ENCODE peak calls at places on chromosomes 16 and 17, in ten cellular contexts. One of them, this sample, is unnamed.

GRCh38 chr17:4735825-4736651 is 3.6 kb upstream of the ZMYND15 start:
- DNase-seq in B cell: no peak
- DNase-seq in NCI-H524: no peak
- DNase-seq in Right ventricle myocardium inferior: no peak
- DNase-seq in mammary epithelial cell: no peak
- DNase-seq in NCI-H1092: no peak
- DNase-seq in stimulated activated CD4-positive, alpha-beta T cell treated with anti-CD3 and anti-CD28 coated beads, Interleukin-2, amount 100 ng/mL, for 4 hours: no peak
- DNase-seq in HuH-7.5: no peak
- DNase-seq in amygdala: no peak
- DNase-seq in HEK293T: no peak
- DNase-seq in this sample: no peak

GRCh38 chr17:77933777-77934398 is 24.6 kb upstream of the TNRC6C start:
- DNase-seq in NCI-H1092: no peak
- DNase-seq in HEK293T: no peak
- DNase-seq in mammary epithelial cell: no peak
- DNase-seq in stimulated activated CD4-positive, alpha-beta T cell treated with anti-CD3 and anti-CD28 coated beads, Interleukin-2, amount 100 ng/mL, for 4 hours: no peak
- DNase-seq in B cell: no peak
- DNase-seq in HuH-7.5: no peak
- DNase-seq in amygdala: no peak
- DNase-seq in NCI-H524: no peak
- DNase-seq in Right ventricle myocardium inferior: no peak
- DNase-seq in this sample: no peak

GRCh38 chr17:44540246-44541084 is 16.8 kb upstream of the FZD2 start:
- DNase-seq in stimulated activated CD4-positive, alpha-beta T cell treated with anti-CD3 and anti-CD28 coated beads, Interleukin-2, amount 100 ng/mL, for 4 hours: no peak
- DNase-seq in B cell: no peak
- DNase-seq in HuH-7.5: no peak
- DNase-seq in Right ventricle myocardium inferior: no peak
- DNase-seq in NCI-H1092: no peak
- DNase-seq in amygdala: no peak
- DNase-seq in NCI-H524: no peak
- DNase-seq in HEK293T: no peak
- DNase-seq in mammary epithelial cell: no peak
- DNase-seq in this sample: no peak

GRCh38 chr17:37752482-37752881 is 7.6 kb upstream of the HNF1B start:
- DNase-seq in NCI-H524: no peak
- DNase-seq in B cell: no peak
- DNase-seq in amygdala: no peak
- DNase-seq in stimulated activated CD4-positive, alpha-beta T cell treated with anti-CD3 and anti-CD28 coated beads, Interleukin-2, amount 100 ng/mL, for 4 hours: no peak
- DNase-seq in HuH-7.5: no peak
- DNase-seq in HEK293T: no peak
- DNase-seq in Right ventricle myocardium inferior: no peak
- DNase-seq in mammary epithelial cell: peak; percentile 69
- DNase-seq in NCI-H1092: no peak
- DNase-seq in this sample: peak; percentile 80

GRCh38 chr17:39608601-39609000 is 881 bp upstream of the NEUROD2 start:
- DNase-seq in B cell: no peak
- DNase-seq in HEK293T: no peak
- DNase-seq in HuH-7.5: no peak
- DNase-seq in amygdala: no peak
- DNase-seq in NCI-H524: peak; percentile 87
- DNase-seq in Right ventricle myocardium inferior: no peak
- DNase-seq in mammary epithelial cell: no peak
- DNase-seq in NCI-H1092: no peak
- DNase-seq in stimulated activated CD4-positive, alpha-beta T cell treated with anti-CD3 and anti-CD28 coated beads, Interleukin-2, amount 100 ng/mL, for 4 hours: no peak
- DNase-seq in this sample: no peak

GRCh38 chr16:21263640-21264211 is 14.4 kb downstream of the CRYM start:
- DNase-seq in B cell: no peak
- DNase-seq in HEK293T: no peak
- DNase-seq in Right ventricle myocardium inferior: no peak
- DNase-seq in NCI-H1092: no peak
- DNase-seq in amygdala: no peak
- DNase-seq in mammary epithelial cell: no peak
- DNase-seq in stimulated activated CD4-positive, alpha-beta T cell treated with anti-CD3 and anti-CD28 coated beads, Interleukin-2, amount 100 ng/mL, for 4 hours: no peak
- DNase-seq in HuH-7.5: no peak
- DNase-seq in NCI-H524: no peak
- DNase-seq in this sample: no peak

GRCh38 chr17:65659512-65659911 is 98.1 kb upstream of the AXIN2 start:
- DNase-seq in Right ventricle myocardium inferior: no peak
- DNase-seq in NCI-H524: no peak
- DNase-seq in HuH-7.5: no peak
- DNase-seq in NCI-H1092: no peak
- DNase-seq in amygdala: no peak
- DNase-seq in mammary epithelial cell: no peak
- DNase-seq in stimulated activated CD4-positive, alpha-beta T cell treated with anti-CD3 and anti-CD28 coated beads, Interleukin-2, amount 100 ng/mL, for 4 hours: no peak
- DNase-seq in HEK293T: no peak
- DNase-seq in B cell: no peak
- DNase-seq in this sample: no peak

GRCh38 chr16:1181715-1182671 is 29.1 kb downstream of the CACNA1H start:
- DNase-seq in HEK293T: no peak
- DNase-seq in NCI-H524: no peak
- DNase-seq in stimulated activated CD4-positive, alpha-beta T cell treated with anti-CD3 and anti-CD28 coated beads, Interleukin-2, amount 100 ng/mL, for 4 hours: no peak
- DNase-seq in HuH-7.5: no peak
- DNase-seq in B cell: no peak
- DNase-seq in mammary epithelial cell: peak; percentile 23
- DNase-seq in NCI-H1092: no peak
- DNase-seq in Right ventricle myocardium inferior: no peak
- DNase-seq in amygdala: no peak
- DNase-seq in this sample: no peak

GRCh38 chr16:15899538-15900100 is 11.2 kb upstream of the CEP20 start:
- DNase-seq in stimulated activated CD4-positive, alpha-beta T cell treated with anti-CD3 and anti-CD28 coated beads, Interleukin-2, amount 100 ng/mL, for 4 hours: no peak
- DNase-seq in Right ventricle myocardium inferior: no peak
- DNase-seq in mammary epithelial cell: peak; percentile 98
- DNase-seq in NCI-H524: no peak
- DNase-seq in amygdala: no peak
- DNase-seq in HuH-7.5: peak; percentile 27
- DNase-seq in NCI-H1092: no peak
- DNase-seq in B cell: no peak
- DNase-seq in HEK293T: no peak
- DNase-seq in this sample: peak; percentile 99

GRCh38 chr16:746637-747036 is 5.8 kb upstream of the CIAO3 start:
- DNase-seq in NCI-H524: no peak
- DNase-seq in B cell: no peak
- DNase-seq in amygdala: no peak
- DNase-seq in HEK293T: no peak
- DNase-seq in stimulated activated CD4-positive, alpha-beta T cell treated with anti-CD3 and anti-CD28 coated beads, Interleukin-2, amount 100 ng/mL, for 4 hours: no peak
- DNase-seq in NCI-H1092: no peak
- DNase-seq in Right ventricle myocardium inferior: peak; percentile 13
- DNase-seq in HuH-7.5: no peak
- DNase-seq in mammary epithelial cell: no peak
- DNase-seq in this sample: no peak

GRCh38 chr16:24580665-24581064 is 41.3 kb downstream of the RBBP6 start:
- DNase-seq in amygdala: peak; percentile 10
- DNase-seq in B cell: no peak
- DNase-seq in stimulated activated CD4-positive, alpha-beta T cell treated with anti-CD3 and anti-CD28 coated beads, Interleukin-2, amount 100 ng/mL, for 4 hours: no peak
- DNase-seq in NCI-H524: no peak
- DNase-seq in HEK293T: no peak
- DNase-seq in Right ventricle myocardium inferior: no peak
- DNase-seq in NCI-H1092: no peak
- DNase-seq in mammary epithelial cell: peak; percentile 6
- DNase-seq in HuH-7.5: no peak
- DNase-seq in this sample: peak; percentile 36

GRCh38 chr17:31433091-31433790 is 41.8 kb downstream of the RAB11FIP4 start:
- DNase-seq in HEK293T: no peak
- DNase-seq in stimulated activated CD4-positive, alpha-beta T cell treated with anti-CD3 and anti-CD28 coated beads, Interleukin-2, amount 100 ng/mL, for 4 hours: no peak
- DNase-seq in amygdala: no peak
- DNase-seq in NCI-H1092: no peak
- DNase-seq in NCI-H524: no peak
- DNase-seq in B cell: no peak
- DNase-seq in Right ventricle myocardium inferior: peak; percentile 51
- DNase-seq in mammary epithelial cell: no peak
- DNase-seq in HuH-7.5: no peak
- DNase-seq in this sample: no peak

GRCh38 chr17:82020874-82021727 is 1.6 kb downstream of the CENPX start:
- DNase-seq in mammary epithelial cell: peak; percentile 55
- DNase-seq in HEK293T: no peak
- DNase-seq in Right ventricle myocardium inferior: no peak
- DNase-seq in amygdala: peak; percentile 7
- DNase-seq in NCI-H1092: peak; percentile 31
- DNase-seq in HuH-7.5: peak; percentile 68
- DNase-seq in NCI-H524: peak; percentile 88
- DNase-seq in B cell: no peak
- DNase-seq in stimulated activated CD4-positive, alpha-beta T cell treated with anti-CD3 and anti-CD28 coated beads, Interleukin-2, amount 100 ng/mL, for 4 hours: peak; percentile 37
- DNase-seq in this sample: peak; percentile 76

GRCh38 chr17:63991611-63992010 is 6.5 kb upstream of the PRR29 start:
- DNase-seq in NCI-H524: no peak
- DNase-seq in stimulated activated CD4-positive, alpha-beta T cell treated with anti-CD3 and anti-CD28 coated beads, Interleukin-2, amount 100 ng/mL, for 4 hours: no peak
- DNase-seq in amygdala: no peak
- DNase-seq in NCI-H1092: no peak
- DNase-seq in mammary epithelial cell: no peak
- DNase-seq in B cell: peak; percentile 21
- DNase-seq in HEK293T: no peak
- DNase-seq in HuH-7.5: no peak
- DNase-seq in Right ventricle myocardium inferior: no peak
- DNase-seq in this sample: no peak

GRCh38 chr17:5580367-5580766 is 3.9 kb downstream of the NLRP1 start:
- DNase-seq in stimulated activated CD4-positive, alpha-beta T cell treated with anti-CD3 and anti-CD28 coated beads, Interleukin-2, amount 100 ng/mL, for 4 hours: no peak
- DNase-seq in HEK293T: no peak
- DNase-seq in amygdala: no peak
- DNase-seq in mammary epithelial cell: no peak
- DNase-seq in NCI-H1092: no peak
- DNase-seq in HuH-7.5: no peak
- DNase-seq in B cell: no peak
- DNase-seq in Right ventricle myocardium inferior: no peak
- DNase-seq in NCI-H524: no peak
- DNase-seq in this sample: no peak

GRCh38 chr17:43456661-43457361 is 27.0 kb upstream of the DHX8 start:
- DNase-seq in amygdala: no peak
- DNase-seq in B cell: no peak
- DNase-seq in Right ventricle myocardium inferior: no peak
- DNase-seq in HEK293T: no peak
- DNase-seq in NCI-H524: peak; percentile 96
- DNase-seq in mammary epithelial cell: peak; percentile 42
- DNase-seq in stimulated activated CD4-positive, alpha-beta T cell treated with anti-CD3 and anti-CD28 coated beads, Interleukin-2, amount 100 ng/mL, for 4 hours: no peak
- DNase-seq in NCI-H1092: no peak
- DNase-seq in HuH-7.5: peak; percentile 65
- DNase-seq in this sample: peak; percentile 27

GRCh38 chr17:77129568-77130301 is 11.0 kb upstream of the SEC14L1 start:
- DNase-seq in Right ventricle myocardium inferior: no peak
- DNase-seq in NCI-H1092: no peak
- DNase-seq in NCI-H524: no peak
- DNase-seq in stimulated activated CD4-positive, alpha-beta T cell treated with anti-CD3 and anti-CD28 coated beads, Interleukin-2, amount 100 ng/mL, for 4 hours: no peak
- DNase-seq in HuH-7.5: no peak
- DNase-seq in amygdala: no peak
- DNase-seq in B cell: no peak
- DNase-seq in HEK293T: no peak
- DNase-seq in mammary epithelial cell: no peak
- DNase-seq in this sample: no peak

GRCh38 chr16:75909746-75910145 is 183.5 kb upstream of the CPHXL start:
- DNase-seq in stimulated activated CD4-positive, alpha-beta T cell treated with anti-CD3 and anti-CD28 coated beads, Interleukin-2, amount 100 ng/mL, for 4 hours: no peak
- DNase-seq in NCI-H1092: no peak
- DNase-seq in HEK293T: no peak
- DNase-seq in Right ventricle myocardium inferior: no peak
- DNase-seq in amygdala: no peak
- DNase-seq in NCI-H524: peak; percentile 13
- DNase-seq in B cell: no peak
- DNase-seq in HuH-7.5: no peak
- DNase-seq in mammary epithelial cell: peak; percentile 80
- DNase-seq in this sample: peak; percentile 74

GRCh38 chr17:76504117-76504516 is 2.9 kb upstream of the RHBDF2 start:
- DNase-seq in stimulated activated CD4-positive, alpha-beta T cell treated with anti-CD3 and anti-CD28 coated beads, Interleukin-2, amount 100 ng/mL, for 4 hours: no peak
- DNase-seq in HuH-7.5: no peak
- DNase-seq in B cell: no peak
- DNase-seq in mammary epithelial cell: no peak
- DNase-seq in NCI-H524: no peak
- DNase-seq in amygdala: no peak
- DNase-seq in Right ventricle myocardium inferior: no peak
- DNase-seq in NCI-H1092: no peak
- DNase-seq in HEK293T: no peak
- DNase-seq in this sample: no peak

GRCh38 chr17:45287526-45288264 is 25.8 kb upstream of the SPATA32 start:
- DNase-seq in NCI-H524: peak; percentile 96
- DNase-seq in B cell: no peak
- DNase-seq in mammary epithelial cell: no peak
- DNase-seq in Right ventricle myocardium inferior: no peak
- DNase-seq in HEK293T: no peak
- DNase-seq in NCI-H1092: peak; percentile 78
- DNase-seq in stimulated activated CD4-positive, alpha-beta T cell treated with anti-CD3 and anti-CD28 coated beads, Interleukin-2, amount 100 ng/mL, for 4 hours: no peak
- DNase-seq in HuH-7.5: no peak
- DNase-seq in amygdala: no peak
- DNase-seq in this sample: no peak

GRCh38 chr17:44465276-44465675 is 37.9 kb downstream of the GPATCH8 start:
- DNase-seq in HuH-7.5: no peak
- DNase-seq in mammary epithelial cell: no peak
- DNase-seq in B cell: no peak
- DNase-seq in NCI-H1092: no peak
- DNase-seq in NCI-H524: no peak
- DNase-seq in stimulated activated CD4-positive, alpha-beta T cell treated with anti-CD3 and anti-CD28 coated beads, Interleukin-2, amount 100 ng/mL, for 4 hours: no peak
- DNase-seq in Right ventricle myocardium inferior: no peak
- DNase-seq in HEK293T: no peak
- DNase-seq in amygdala: no peak
- DNase-seq in this sample: no peak

GRCh38 chr17:82095777-82096708 is 2.0 kb downstream of the FASN start:
- DNase-seq in amygdala: no peak
- DNase-seq in Right ventricle myocardium inferior: peak; percentile 43
- DNase-seq in mammary epithelial cell: peak; percentile 25
- DNase-seq in stimulated activated CD4-positive, alpha-beta T cell treated with anti-CD3 and anti-CD28 coated beads, Interleukin-2, amount 100 ng/mL, for 4 hours: no peak
- DNase-seq in HuH-7.5: peak; percentile 58
- DNase-seq in NCI-H524: no peak
- DNase-seq in NCI-H1092: no peak
- DNase-seq in B cell: no peak
- DNase-seq in HEK293T: no peak
- DNase-seq in this sample: peak; percentile 73

GRCh38 chr16:75080205-75081029 is 36.2 kb downstream of the LDHD start:
- DNase-seq in NCI-H524: no peak
- DNase-seq in mammary epithelial cell: peak; percentile 27
- DNase-seq in NCI-H1092: no peak
- DNase-seq in amygdala: no peak
- DNase-seq in HuH-7.5: no peak
- DNase-seq in stimulated activated CD4-positive, alpha-beta T cell treated with anti-CD3 and anti-CD28 coated beads, Interleukin-2, amount 100 ng/mL, for 4 hours: no peak
- DNase-seq in B cell: no peak
- DNase-seq in Right ventricle myocardium inferior: no peak
- DNase-seq in HEK293T: no peak
- DNase-seq in this sample: peak; percentile 73

GRCh38 chr16:47848481-47849109 is 307.2 kb downstream of the ABCC12 start:
- DNase-seq in Right ventricle myocardium inferior: no peak
- DNase-seq in mammary epithelial cell: peak; percentile 71
- DNase-seq in stimulated activated CD4-positive, alpha-beta T cell treated with anti-CD3 and anti-CD28 coated beads, Interleukin-2, amount 100 ng/mL, for 4 hours: no peak
- DNase-seq in HEK293T: no peak
- DNase-seq in NCI-H1092: peak; percentile 49
- DNase-seq in B cell: no peak
- DNase-seq in NCI-H524: no peak
- DNase-seq in HuH-7.5: no peak
- DNase-seq in amygdala: peak; percentile 20
- DNase-seq in this sample: peak; percentile 92

GRCh38 chr17:80724723-80725388 is 180.2 kb downstream of the RPTOR start:
- DNase-seq in HuH-7.5: no peak
- DNase-seq in B cell: no peak
- DNase-seq in stimulated activated CD4-positive, alpha-beta T cell treated with anti-CD3 and anti-CD28 coated beads, Interleukin-2, amount 100 ng/mL, for 4 hours: no peak
- DNase-seq in NCI-H1092: no peak
- DNase-seq in Right ventricle myocardium inferior: no peak
- DNase-seq in NCI-H524: no peak
- DNase-seq in mammary epithelial cell: peak; percentile 35
- DNase-seq in HEK293T: no peak
- DNase-seq in amygdala: no peak
- DNase-seq in this sample: peak; percentile 58

GRCh38 chr16:13848795-13849194 is 71.2 kb upstream of the ERCC4 start:
- DNase-seq in amygdala: no peak
- DNase-seq in B cell: no peak
- DNase-seq in NCI-H1092: no peak
- DNase-seq in stimulated activated CD4-positive, alpha-beta T cell treated with anti-CD3 and anti-CD28 coated beads, Interleukin-2, amount 100 ng/mL, for 4 hours: no peak
- DNase-seq in HuH-7.5: no peak
- DNase-seq in NCI-H524: no peak
- DNase-seq in HEK293T: no peak
- DNase-seq in Right ventricle myocardium inferior: no peak
- DNase-seq in mammary epithelial cell: no peak
- DNase-seq in this sample: no peak

GRCh38 chr17:17667231-17667630 is 14.0 kb upstream of the RAI1 start:
- DNase-seq in NCI-H1092: no peak
- DNase-seq in NCI-H524: no peak
- DNase-seq in mammary epithelial cell: no peak
- DNase-seq in stimulated activated CD4-positive, alpha-beta T cell treated with anti-CD3 and anti-CD28 coated beads, Interleukin-2, amount 100 ng/mL, for 4 hours: no peak
- DNase-seq in HuH-7.5: no peak
- DNase-seq in amygdala: no peak
- DNase-seq in Right ventricle myocardium inferior: no peak
- DNase-seq in HEK293T: no peak
- DNase-seq in B cell: no peak
- DNase-seq in this sample: no peak

GRCh38 chr17:6936370-6937028 is 59.4 kb upstream of the ALOX12 start:
- DNase-seq in HuH-7.5: no peak
- DNase-seq in HEK293T: no peak
- DNase-seq in Right ventricle myocardium inferior: peak; percentile 17
- DNase-seq in mammary epithelial cell: no peak
- DNase-seq in stimulated activated CD4-positive, alpha-beta T cell treated with anti-CD3 and anti-CD28 coated beads, Interleukin-2, amount 100 ng/mL, for 4 hours: no peak
- DNase-seq in amygdala: no peak
- DNase-seq in NCI-H1092: no peak
- DNase-seq in NCI-H524: no peak
- DNase-seq in B cell: peak; percentile 55
- DNase-seq in this sample: no peak